ENCODE peak calls at places on chromosomes 5 and 9, in seven cellular contexts. One of them, this sample, is unnamed. For H3K4me1, the result is how much of the 10 kb centered on the place peaks cover.

GRCh38 chr5:55096860-55097259 is 5.6 kb upstream of the GZMA start:
- DNase-seq in hepatocyte: no peak
- DNase-seq in HCT116: no peak
- DNase-seq in neural progenitor cell: no peak
- DNase-seq in PC-3: no peak
- DNase-seq in DND-41: peak
- DNase-seq in PC-9: no peak
- DNase-seq in this sample: no peak

GRCh38 chr9:13939129-13939528 is 374.8 kb downstream of the NFIB start:
- DNase-seq in hepatocyte: peak
- DNase-seq in HCT116: no peak
- DNase-seq in neural progenitor cell: no peak
- DNase-seq in PC-3: peak
- DNase-seq in DND-41: no peak
- DNase-seq in PC-9: no peak
- DNase-seq in this sample: peak

GRCh38 chr5:36656556-36656955 is 50.1 kb downstream of the SLC1A3 start:
- DNase-seq in hepatocyte: no peak
- DNase-seq in HCT116: no peak
- DNase-seq in neural progenitor cell: no peak
- DNase-seq in PC-3: peak
- DNase-seq in DND-41: no peak
- DNase-seq in PC-9: no peak
- DNase-seq in this sample: no peak

GRCh38 chr5:81778642-81779041 is 27.7 kb upstream of the SSBP2 start:
- DNase-seq in hepatocyte: no peak
- DNase-seq in HCT116: no peak
- DNase-seq in neural progenitor cell: no peak
- DNase-seq in PC-3: no peak
- DNase-seq in DND-41: peak
- DNase-seq in PC-9: no peak
- DNase-seq in this sample: peak

GRCh38 chr9:133980864-133981588 is 11.1 kb downstream of the VAV2 start:
- DNase-seq in hepatocyte: no peak
- DNase-seq in HCT116: no peak
- DNase-seq in neural progenitor cell: no peak
- DNase-seq in PC-3: no peak
- DNase-seq in DND-41: no peak
- DNase-seq in PC-9: no peak
- DNase-seq in this sample: no peak

GRCh38 chr9:121945849-121946248 is 147.3 kb downstream of the TTLL11 start:
- DNase-seq in hepatocyte: no peak
- DNase-seq in HCT116: no peak
- DNase-seq in neural progenitor cell: no peak
- DNase-seq in PC-3: peak
- DNase-seq in DND-41: no peak
- DNase-seq in PC-9: peak
- DNase-seq in this sample: no peak

GRCh38 chr9:69180670-69181069 is 6.6 kb downstream of the TJP2 start:
- DNase-seq in hepatocyte: peak
- DNase-seq in HCT116: peak
- DNase-seq in neural progenitor cell: no peak
- DNase-seq in PC-3: peak
- DNase-seq in DND-41: no peak
- DNase-seq in PC-9: peak
- DNase-seq in this sample: peak

GRCh38 chr5:129177451-129177850 is 82.9 kb downstream of the ISOC1 start:
- DNase-seq in hepatocyte: no peak
- DNase-seq in HCT116: no peak
- DNase-seq in neural progenitor cell: no peak
- DNase-seq in PC-3: no peak
- DNase-seq in DND-41: no peak
- DNase-seq in PC-9: no peak
- DNase-seq in this sample: no peak

GRCh38 chr9:123679330-123679987 is 250.5 kb downstream of the DENND1A start:
- DNase-seq in hepatocyte: no peak
- DNase-seq in HCT116: no peak
- DNase-seq in neural progenitor cell: no peak
- DNase-seq in PC-3: no peak
- DNase-seq in DND-41: peak
- DNase-seq in PC-9: no peak
- DNase-seq in this sample: no peak

GRCh38 chr9:109314011-109314531 is 6.8 kb downstream of the EPB41L4B start:
- DNase-seq in hepatocyte: peak
- DNase-seq in HCT116: no peak
- DNase-seq in neural progenitor cell: no peak
- DNase-seq in PC-3: peak
- DNase-seq in DND-41: no peak
- DNase-seq in PC-9: peak
- DNase-seq in this sample: no peak

GRCh38 chr9:95514402-95514801 is 2.4 kb downstream of the PTCH1 start:
- DNase-seq in hepatocyte: no peak
- DNase-seq in HCT116: no peak
- DNase-seq in neural progenitor cell: no peak
- DNase-seq in PC-3: no peak
- DNase-seq in DND-41: no peak
- DNase-seq in PC-9: no peak
- DNase-seq in this sample: peak

GRCh38 chr9:93231121-93231694 is 47.3 kb downstream of the WNK2 start:
- DNase-seq in hepatocyte: no peak
- DNase-seq in HCT116: no peak
- DNase-seq in neural progenitor cell: no peak
- DNase-seq in PC-3: no peak
- DNase-seq in DND-41: no peak
- DNase-seq in PC-9: peak
- DNase-seq in this sample: no peak

GRCh38 chr5:125433457-125433856 is 687.0 kb upstream of the ZNF608 start:
- DNase-seq in hepatocyte: no peak
- DNase-seq in HCT116: no peak
- DNase-seq in neural progenitor cell: no peak
- DNase-seq in PC-3: no peak
- DNase-seq in DND-41: no peak
- DNase-seq in PC-9: no peak
- DNase-seq in this sample: no peak

GRCh38 chr9:72599874-72600534 is 78.6 kb downstream of the TMC1 start:
- DNase-seq in hepatocyte: no peak
- DNase-seq in HCT116: no peak
- DNase-seq in neural progenitor cell: no peak
- DNase-seq in PC-3: peak
- DNase-seq in DND-41: no peak
- DNase-seq in PC-9: no peak
- DNase-seq in this sample: no peak

DNA sequence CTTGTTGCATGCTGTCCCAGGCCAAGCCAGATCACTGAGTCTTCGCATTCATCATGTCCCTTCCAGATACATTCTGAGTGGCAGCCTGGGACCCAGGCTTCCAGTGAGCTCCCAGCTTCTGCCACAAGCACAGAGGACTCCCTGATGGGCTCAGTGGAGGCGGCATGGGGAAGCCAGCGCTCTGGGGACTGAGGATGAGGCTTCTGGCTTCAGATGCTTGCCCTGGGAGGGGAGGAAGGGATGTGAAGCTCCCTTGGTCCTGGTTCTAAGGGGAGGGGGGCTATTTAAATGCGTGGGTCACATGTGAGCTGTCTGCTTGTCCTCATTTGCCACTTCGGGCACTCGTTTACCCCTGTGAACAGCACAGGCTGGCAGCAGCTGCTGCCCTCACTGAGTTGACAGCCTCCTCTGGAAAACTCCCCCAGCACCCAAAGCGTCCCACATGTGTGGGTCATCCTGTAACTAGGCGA is 174.0 kb downstream of the NR3C1 start:
- DNase-seq in hepatocyte: no peak
- DNase-seq in HCT116: no peak
- DNase-seq in neural progenitor cell: peak
- DNase-seq in PC-3: no peak
- DNase-seq in DND-41: peak
- DNase-seq in PC-9: no peak
- DNase-seq in this sample: no peak
- H3K4me1 ChIP-seq in hepatocyte: under half
- H3K4me1 ChIP-seq in HCT116: under half
- H3K4me1 ChIP-seq in neural progenitor cell: under half
- H3K4me1 ChIP-seq in PC-3: under half
- H3K4me1 ChIP-seq in DND-41: under half
- H3K4me1 ChIP-seq in PC-9: under half
- H3K4me1 ChIP-seq in this sample: under half

GRCh38 chr5:74394543-74394923 is 246.0 kb downstream of the ENC1 start:
- DNase-seq in hepatocyte: peak
- DNase-seq in HCT116: no peak
- DNase-seq in neural progenitor cell: no peak
- DNase-seq in PC-3: no peak
- DNase-seq in DND-41: no peak
- DNase-seq in PC-9: no peak
- DNase-seq in this sample: peak
- TF ChIP-seq CTCF in hepatocyte: no peak
- TF ChIP-seq CTCF in HCT116: peak
- TF ChIP-seq CTCF in neural progenitor cell: no peak
- TF ChIP-seq CTCF in PC-3: peak
- TF ChIP-seq CTCF in DND-41: no peak
- TF ChIP-seq CTCF in PC-9: no peak
- TF ChIP-seq CTCF in this sample: peak

GRCh38 chr9:99828417-99829176 is 6.9 kb downstream of the NR4A3 start:
- DNase-seq in hepatocyte: peak
- DNase-seq in HCT116: no peak
- DNase-seq in neural progenitor cell: peak
- DNase-seq in PC-3: no peak
- DNase-seq in DND-41: no peak
- DNase-seq in PC-9: no peak
- DNase-seq in this sample: no peak
- TF ChIP-seq EZH2 in hepatocyte: peak
- TF ChIP-seq EZH2 in HCT116: no peak
- TF ChIP-seq EZH2 in neural progenitor cell: peak
- TF ChIP-seq EZH2 in PC-3: no peak
- TF ChIP-seq EZH2 in DND-41: no peak
- TF ChIP-seq EZH2 in PC-9: no peak
- TF ChIP-seq EZH2 in this sample: no peak

DNA sequence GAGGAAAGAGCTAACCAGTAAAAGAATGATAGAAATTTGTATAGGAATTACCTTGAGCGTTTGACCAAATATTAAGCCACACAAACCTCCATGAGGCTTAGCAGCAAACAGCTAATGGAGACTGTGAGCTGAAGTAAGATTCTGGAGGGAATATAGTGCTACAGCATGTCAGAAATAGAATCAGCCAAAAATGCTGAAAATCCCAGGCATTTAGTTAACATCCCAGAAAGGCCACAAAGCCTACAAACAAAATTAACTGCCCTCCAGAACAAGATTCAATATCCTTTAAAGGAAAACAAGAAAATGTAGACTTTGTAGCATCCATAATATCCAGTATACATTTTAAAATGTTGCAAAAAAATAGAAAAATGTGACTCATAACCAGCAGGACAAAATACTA is 257.8 kb upstream of the TUSC1 start:
- DNase-seq in hepatocyte: no peak
- DNase-seq in HCT116: no peak
- DNase-seq in neural progenitor cell: no peak
- DNase-seq in PC-3: no peak
- DNase-seq in DND-41: no peak
- DNase-seq in PC-9: no peak
- DNase-seq in this sample: no peak
- H3K4me1 ChIP-seq in hepatocyte: under half
- H3K4me1 ChIP-seq in HCT116: under half
- H3K4me1 ChIP-seq in neural progenitor cell: under half
- H3K4me1 ChIP-seq in PC-3: under half
- H3K4me1 ChIP-seq in DND-41: under half
- H3K4me1 ChIP-seq in PC-9: under half
- H3K4me1 ChIP-seq in this sample: under half

DNA sequence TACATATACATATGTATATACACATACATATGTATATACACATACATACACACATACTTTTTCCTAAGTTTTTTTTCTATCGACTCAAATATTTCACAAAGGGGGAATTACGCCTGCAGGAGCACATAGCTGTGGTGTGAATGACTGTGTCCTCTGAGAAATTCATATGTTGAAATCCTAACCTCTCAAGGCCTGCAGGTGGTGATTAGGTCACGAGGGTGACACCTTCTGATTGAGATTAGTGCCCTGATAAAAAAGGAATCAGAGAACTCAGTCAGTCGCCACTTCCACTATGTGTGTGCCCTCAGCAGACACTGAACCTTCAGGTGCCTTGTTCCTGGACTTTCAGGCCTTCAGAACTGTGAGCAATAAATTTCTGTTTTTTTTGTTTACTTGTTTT is 248.7 kb downstream of the SEMA5A start:
- DNase-seq in hepatocyte: no peak
- DNase-seq in HCT116: no peak
- DNase-seq in neural progenitor cell: no peak
- DNase-seq in PC-3: no peak
- DNase-seq in DND-41: no peak
- DNase-seq in PC-9: no peak
- DNase-seq in this sample: no peak
- TF ChIP-seq CTCF in hepatocyte: no peak
- TF ChIP-seq CTCF in HCT116: no peak
- TF ChIP-seq CTCF in neural progenitor cell: no peak
- TF ChIP-seq CTCF in PC-3: no peak
- TF ChIP-seq CTCF in DND-41: no peak
- TF ChIP-seq CTCF in PC-9: no peak
- TF ChIP-seq CTCF in this sample: no peak